ENCODE peak calls at places on chromosomes 7 and 10, in nine cellular contexts. S, X, Q, Y, C, W, M, P and E are unnamed samples.
A peak's percentile ranks its signal among the peaks of the same experiment; 100 is the strongest.

GRCh38 chr7:47406766-47407129 is 175.2 kb downstream of the TNS3 start:
- DNase-seq in Y (peak; percentile 32), X (no peak), P (no peak), W (no peak), S (no peak), Q (no peak), M (no peak), C (no peak), E (no peak)

GRCh38 chr10:62063795-62064472 is 162.4 kb downstream of the ARID5B start:
- DNase-seq in M (no peak), C (peak; percentile 41), S (no peak), Q (no peak), X (no peak), Y (no peak), P (no peak), W (no peak), E (no peak)

GRCh38 chr10:13450078-13450477 is 78.7 kb downstream of the BEND7 start:
- DNase-seq in Y (no peak), C (peak; percentile 68), M (no peak), S (no peak), Q (no peak), W (no peak), P (no peak), X (no peak), E (no peak)

GRCh38 chr7:44646921-44647636 is 40.7 kb downstream of the OGDH start:
- DNase-seq in P (no peak), S (no peak), C (no peak), X (no peak), Q (no peak), M (no peak), Y (no peak), W (no peak), E (no peak)

GRCh38 chr10:110304394-110304779 is 333 bp downstream of the SMNDC1 start:
- DNase-seq in C (no peak), S (no peak), Y (peak; percentile 49), Q (peak; percentile 62), M (no peak), X (peak; percentile 25), P (no peak), W (no peak), E (peak; percentile 33)

GRCh38 chr10:66215005-66215404 is 710.8 kb upstream of the LRRTM3 start:
- DNase-seq in M (no peak), S (peak; percentile 33), Y (no peak), P (no peak), X (no peak), W (no peak), C (no peak), Q (no peak), E (no peak)

GRCh38 chr10:88165849-88166271 is 302.4 kb downstream of the PTEN start:
- DNase-seq in Q (no peak), W (no peak), X (no peak), M (no peak), P (no peak), S (no peak), C (peak; percentile 13), Y (no peak), E (peak; percentile 40)

GRCh38 chr7:142602756-142603155 is 146.5 kb upstream of the PRSS1 start:
- DNase-seq in Q (no peak), M (no peak), Y (no peak), S (no peak), W (no peak), X (no peak), P (no peak), C (no peak), E (no peak)

GRCh38 chr7:68258569-68258968 is 1261.9 kb downstream of the TYW1 start:
- DNase-seq in Q (no peak), W (no peak), C (peak; percentile 15), X (no peak), M (no peak), Y (no peak), P (no peak), S (no peak), E (no peak)

GRCh38 chr7:143419880-143420279 is 11.2 kb upstream of the EPHA1 start:
- DNase-seq in Y (no peak), M (no peak), C (peak; percentile 13), S (no peak), X (no peak), W (no peak), P (no peak), Q (no peak), E (peak; percentile 32)

GRCh38 chr7:144011458-144012230 is 11.5 kb downstream of the OR6B1 start:
- DNase-seq in Y (no peak), M (no peak), X (no peak), W (no peak), Q (no peak), P (no peak), C (no peak), S (no peak), E (no peak)

GRCh38 chr10:72204296-72204695 is 11.5 kb upstream of the ANAPC16 start:
- DNase-seq in P (no peak), X (no peak), M (no peak), Q (no peak), S (no peak), Y (no peak), C (no peak), W (no peak), E (no peak)

GRCh38 chr7:98483276-98483963 is 82.5 kb upstream of the BAIAP2L1 start:
- DNase-seq in P (no peak), C (no peak), X (no peak), M (no peak), W (no peak), Y (no peak), S (peak; percentile 70), Q (no peak), E (no peak)

GRCh38 chr10:34235164-34235832 is 579.8 kb downstream of the PARD3 start:
- DNase-seq in Q (no peak), X (no peak), Y (no peak), P (no peak), C (peak; percentile 64), W (no peak), S (peak; percentile 15), M (no peak), E (no peak)

GRCh38 chr10:10513067-10513466 is 504.6 kb upstream of the CELF2 start:
- DNase-seq in P (no peak), Y (no peak), S (no peak), M (no peak), Q (no peak), C (no peak), W (no peak), X (no peak), E (no peak)

GRCh38 chr7:82598958-82599357 is 155.4 kb upstream of the CACNA2D1 start:
- DNase-seq in C (no peak), Q (no peak), S (no peak), P (no peak), Y (no peak), X (no peak), M (no peak), W (no peak), E (no peak)

GRCh38 chr7:128102490-128103291 is 71.5 kb upstream of the LRRC4 start:
- DNase-seq in C (no peak), M (no peak), P (no peak), Y (peak; percentile 26), X (no peak), W (no peak), Q (no peak), S (no peak), E (no peak)
- H3K27me3 ChIP-seq in C (peaks cover 47% of the 10 kb centered on the region), M (no peaks in the 10 kb centered on the region), P (no peaks in the 10 kb centered on the region), Y (no peaks in the 10 kb centered on the region), X (no peaks in the 10 kb centered on the region), W (peaks cover 11% of the 10 kb centered on the region), Q (no peaks in the 10 kb centered on the region), S (peaks cover 44% of the 10 kb centered on the region), E (peaks cover 31% of the 10 kb centered on the region)

GRCh38 chr10:132271458-132272011 is 36.2 kb downstream of the STK32C start:
- DNase-seq in W (no peak), Y (peak; percentile 18), C (no peak), Q (no peak), X (no peak), S (no peak), P (no peak), M (no peak), E (no peak)
- H3K27me3 ChIP-seq in W (no peaks in the 10 kb centered on the region), Y (no peaks in the 10 kb centered on the region), C (no peaks in the 10 kb centered on the region), Q (no peaks in the 10 kb centered on the region), X (no peaks in the 10 kb centered on the region), S (no peaks in the 10 kb centered on the region), P (no peaks in the 10 kb centered on the region), M (no peaks in the 10 kb centered on the region), E (no peaks in the 10 kb centered on the region)

GRCh38 chr10:77639756-77640155 is 2.1 kb upstream of the KCNMA1 start:
- DNase-seq in M (no peak), W (no peak), S (no peak), Y (no peak), P (no peak), C (no peak), X (no peak), Q (no peak), E (no peak)

GRCh38 chr10:77638766-77639101 is 1.1 kb upstream of the KCNMA1 start:
- DNase-seq in P (no peak), M (no peak), S (peak; percentile 23), W (no peak), Q (no peak), X (no peak), Y (no peak), C (no peak), E (no peak)

GRCh38 chr10:77636967-77637473 is 588 bp downstream of the KCNMA1 start:
- DNase-seq in M (no peak), Y (peak; percentile 56), P (no peak), X (no peak), S (no peak), Q (peak; percentile 34), W (no peak), C (no peak), E (no peak)

GRCh38 chr10:77637474-77637985 is at the start of gene KCNMA1:
- DNase-seq in Y (peak; percentile 56), X (peak; percentile 19), C (no peak), Q (peak; percentile 56), S (peak; percentile 68), W (peak; percentile 69), M (no peak), P (no peak), E (no peak)

GRCh38 chr10:77637986-77638765 is 568 bp upstream of the KCNMA1 start:
- DNase-seq in Q (peak; percentile 61), M (no peak), S (peak; percentile 77), Y (peak; percentile 77), X (no peak), P (no peak), W (peak; percentile 73), C (no peak), E (peak; percentile 46)
- H3K27me3 ChIP-seq in Q (peaks cover 3% of the 10 kb centered on the region), M (peaks cover 9% of the 10 kb centered on the region), S (peaks cover 63% of the 10 kb centered on the region), Y (no peaks in the 10 kb centered on the region), X (peaks cover 54% of the 10 kb centered on the region), P (peaks cover 3% of the 10 kb centered on the region), W (peaks cover 50% of the 10 kb centered on the region), C (peaks cover 43% of the 10 kb centered on the region), E (peaks cover 83% of the 10 kb centered on the region)

DNA sequence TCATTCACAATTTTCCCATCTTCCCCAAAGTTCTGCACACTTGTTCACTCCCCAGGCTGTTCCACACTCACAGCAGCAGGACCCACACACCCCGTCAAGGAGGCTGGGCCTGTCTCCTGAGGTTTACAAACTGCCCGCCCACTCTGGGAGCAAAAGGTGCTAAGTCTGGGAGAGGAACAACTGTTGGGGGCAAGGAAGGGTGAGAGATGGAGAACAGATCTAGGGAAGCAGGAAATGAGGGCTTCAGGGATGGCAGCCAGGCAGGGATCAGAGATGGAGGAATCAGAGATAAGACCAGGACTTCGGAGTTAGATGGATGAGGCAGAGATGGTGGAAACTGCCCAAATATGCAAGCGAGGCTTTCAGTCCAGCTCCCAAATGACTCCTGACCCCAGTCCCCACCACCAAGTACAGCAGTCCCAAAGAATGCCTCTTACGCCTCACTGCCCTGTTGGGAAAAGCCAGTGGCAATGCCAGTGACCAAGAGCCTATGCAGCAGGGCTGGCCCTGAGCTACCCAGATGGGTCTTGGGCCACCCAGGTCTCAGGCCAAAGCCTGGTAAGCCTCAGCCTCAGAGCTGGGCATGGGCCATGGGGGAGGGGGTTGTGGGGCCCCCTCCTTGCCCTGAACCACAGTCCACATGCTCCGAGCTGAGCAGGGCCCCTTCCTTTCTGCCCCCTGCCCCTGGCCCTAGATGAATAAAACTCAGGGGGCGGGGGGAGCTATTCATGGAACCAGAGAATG is 39.5 kb upstream of the SLF2 start:
- DNase-seq in X (no peak), C (no peak), W (no peak), S (no peak), Y (no peak), P (no peak), M (no peak), Q (no peak), E (no peak)
- H3K27me3 ChIP-seq in X (peaks cover 50% of the 10 kb centered on the region), C (peaks cover 55% of the 10 kb centered on the region), W (peaks cover 32% of the 10 kb centered on the region), S (peaks cover 23% of the 10 kb centered on the region), Y (no peaks in the 10 kb centered on the region), P (peaks cover 3% of the 10 kb centered on the region), M (no peaks in the 10 kb centered on the region), Q (no peaks in the 10 kb centered on the region), E (peaks cover 11% of the 10 kb centered on the region)